ENCODE peak calls at places on chromosome 1, in six cellular contexts. J is prostate gland, Z is fibroblast of the aortic adventitia, W is colonic mucosa, R is left cardiac atrium, A is NCI-H1105 treated with DMSO at 0.1 percent for 48 hours. F is an unnamed sample.

GRCh38 chr1:198775606-198776005 is 136.8 kb downstream of the PTPRC start:
- DNase-seq in A (no peak), W (no peak), R (no peak), J (no peak), Z (peak; percentile 59), F (no peak)

GRCh38 chr1:44225761-44226160 is 12.5 kb downstream of the DMAP1 start:
- DNase-seq in Z (no peak), W (no peak), J (no peak), A (no peak), R (no peak), F (no peak)

GRCh38 chr1:91725961-91726704 is 159.8 kb downstream of the TGFBR3 start:
- DNase-seq in W (no peak), Z (peak; percentile 88), A (no peak), R (no peak), J (no peak), F (no peak)

GRCh38 chr1:22780696-22781095 is 70.1 kb downstream of the EPHB2 start:
- DNase-seq in A (no peak), Z (peak; percentile 11), J (no peak), W (peak; percentile 52), R (no peak), F (peak; percentile 44)

GRCh38 chr1:153852170-153852569 is 70.6 kb downstream of the GATAD2B start:
- DNase-seq in R (no peak), J (no peak), Z (no peak), A (no peak), W (no peak), F (no peak)

GRCh38 chr1:27306892-27307850 is 14.8 kb upstream of the TMEM222 start:
- DNase-seq in R (no peak), Z (no peak), J (no peak), A (no peak), W (no peak), F (no peak)

GRCh38 chr1:202411421-202411820 is 62.9 kb downstream of the PPP1R12B start:
- DNase-seq in J (no peak), A (no peak), R (no peak), Z (no peak), W (no peak), F (no peak)

GRCh38 chr1:163076981-163077761 is 8.0 kb downstream of the RGS4 start:
- DNase-seq in A (no peak), W (no peak), R (no peak), J (no peak), Z (no peak), F (no peak)